ENCODE peak calls at places on chromosomes 5 and 9, in four cellular contexts. I is stimulated activated naive CD4-positive, alpha-beta T cell; C is upper lobe of right lung; G is OCI-M1. K is an unnamed sample.

GRCh38 chr5:149264432-149265069 is 7.1 kb upstream of the AFAP1L1 start:
- DNase-seq in I (peak), C (no peak), G (no peak), K (peak)

GRCh38 chr5:128674837-128675446 is 136.9 kb upstream of the FBN2 start:
- DNase-seq in I (no peak), C (no peak), G (peak), K (no peak)

GRCh38 chr9:17597977-17598376 is 19.1 kb downstream of the SH3GL2 start:
- DNase-seq in I (no peak), C (no peak), G (no peak), K (no peak)

GRCh38 chr9:98998441-98999151 is 54.9 kb downstream of the COL15A1 start:
- DNase-seq in I (peak), C (peak), G (peak), K (peak)

GRCh38 chr5:145941677-145942130 is 5.3 kb downstream of the SH3RF2 start:
- DNase-seq in I (no peak), C (no peak), G (peak), K (no peak)

GRCh38 chr5:172469697-172470096 is 15.4 kb upstream of the SH3PXD2B start:
- DNase-seq in I (no peak), C (no peak), G (no peak), K (no peak)

GRCh38 chr9:112299514-112299913 is 33.9 kb downstream of the PTBP3 start:
- DNase-seq in I (no peak), C (no peak), G (no peak), K (no peak)

GRCh38 chr9:98161851-98162250 is 30.6 kb downstream of the CORO2A start:
- DNase-seq in I (no peak), C (no peak), G (no peak), K (no peak)

GRCh38 chr5:766666-767431 is 17.7 kb downstream of the ZDHHC11B start:
- DNase-seq in I (no peak), C (peak), G (no peak), K (no peak)

GRCh38 chr5:181246276-181247050 is 2.8 kb upstream of the RACK1 start:
- DNase-seq in I (no peak), C (peak), G (no peak), K (no peak)

GRCh38 chr5:96232602-96233001 is 200.4 kb downstream of the PCSK1 start:
- DNase-seq in I (no peak), C (no peak), G (no peak), K (no peak)

GRCh38 chr9:126927419-126927818 is 12.8 kb downstream of the RALGPS1 start:
- DNase-seq in I (no peak), C (no peak), G (no peak), K (peak)

GRCh38 chr5:68285857-68286611 is 70.5 kb downstream of the PIK3R1 start:
- DNase-seq in I (peak), C (no peak), G (peak), K (peak)

GRCh38 chr9:137385061-137385655 is 37.8 kb downstream of the EXD3 start:
- DNase-seq in I (no peak), C (no peak), G (no peak), K (no peak)

GRCh38 chr5:111595425-111595824 is 83.1 kb upstream of the STARD4 start:
- DNase-seq in I (no peak), C (no peak), G (no peak), K (no peak)

GRCh38 chr5:134003957-134004625 is 684 bp downstream of the VDAC1 start:
- DNase-seq in I (no peak), C (peak), G (peak), K (no peak)

GRCh38 chr9:124386201-124386600 is 29.0 kb downstream of the PSMB7 start:
- DNase-seq in I (no peak), C (no peak), G (no peak), K (no peak)

GRCh38 chr9:128372188-128372641 is 1.0 kb downstream of the URM1 start:
- DNase-seq in I (no peak), C (no peak), G (no peak), K (no peak)

K was measured in NCI-H2029 treated with DMSO at 0.1 percent for 48 hours.